ENCODE peak calls at places on chromosomes 12 and 14, in five cellular contexts. Y is nucleus accumbens; Z is HFF-Myc; Q is WTC11; W is activated CD4-positive, alpha-beta T cell treated with anti-CD3 and anti-CD28 coated beads for 36 hours. E is an unnamed sample.

GRCh38 chr14:102250636-102251035 is 54.3 kb downstream of the MOK start:
- DNase-seq in Y (no peak), Z (no peak), Q (no peak), W (no peak), E (no peak)

GRCh38 chr12:34347367-34347766 is 325.1 kb downstream of the ALG10 start:
- DNase-seq in Y (no peak), Z (no peak), Q (no peak), W (peak), E (no peak)

GRCh38 chr12:43893670-43894069 is 57.8 kb downstream of the TMEM117 start:
- DNase-seq in Y (no peak), Z (peak), Q (no peak), W (no peak), E (no peak)

GRCh38 chr12:110124184-110124995 is at the start of gene IFT81:
- DNase-seq in Y (peak), Z (no peak), Q (peak), W (peak), E (peak)

GRCh38 chr12:47799357-47799955 is 20.2 kb downstream of the HDAC7 start:
- DNase-seq in Y (no peak), Z (no peak), Q (no peak), W (no peak), E (peak)

GRCh38 chr12:108079731-108080130 is 49.4 kb upstream of the WSCD2 start:
- DNase-seq in Y (no peak), Z (no peak), Q (no peak), W (no peak), E (no peak)

GRCh38 chr14:71918955-71919354 is 13.3 kb upstream of the RGS6 start:
- DNase-seq in Y (no peak), Z (no peak), Q (peak), W (no peak), E (no peak)

GRCh38 chr12:86929962-86930361 is 673.8 kb upstream of the MGAT4C start:
- DNase-seq in Y (no peak), Z (no peak), Q (no peak), W (no peak), E (no peak)

GRCh38 chr12:84508325-84508861 is 404.2 kb downstream of the SLC6A15 start:
- DNase-seq in Y (no peak), Z (peak), Q (no peak), W (no peak), E (no peak)

GRCh38 chr14:34676516-34677211 is 37.7 kb downstream of the CFL2 start:
- DNase-seq in Y (no peak), Z (no peak), Q (no peak), W (no peak), E (no peak)

GRCh38 chr12:109466821-109467220 is 10.3 kb downstream of the KCTD10 start:
- DNase-seq in Y (no peak), Z (no peak), Q (no peak), W (no peak), E (no peak)

GRCh38 chr14:34750670-34751069 is 36.3 kb upstream of the CFL2 start:
- DNase-seq in Y (no peak), Z (no peak), Q (no peak), W (no peak), E (no peak)

GRCh38 chr12:106213721-106214121 is 34.1 kb downstream of the CKAP4 start:
- DNase-seq in Y (no peak), Z (no peak), Q (no peak), W (no peak), E (no peak)

GRCh38 chr12:47223848-47224213 is 144.1 kb upstream of the AMIGO2 start:
- DNase-seq in Y (no peak), Z (no peak), Q (no peak), W (no peak), E (no peak)

GRCh38 chr14:72736348-72736747 is 157.6 kb downstream of the DPF3 start:
- DNase-seq in Y (no peak), Z (peak), Q (no peak), W (no peak), E (no peak)

GRCh38 chr14:96352708-96353107 is 10.4 kb downstream of the ATG2B start:
- DNase-seq in Y (no peak), Z (no peak), Q (no peak), W (no peak), E (no peak)

GRCh38 chr14:28101992-28102391 is 664.6 kb upstream of the FOXG1 start:
- DNase-seq in Y (no peak), Z (no peak), Q (no peak), W (no peak), E (no peak)

GRCh38 chr12:7079826-7080125 is 12.5 kb downstream of the C1R start:
- DNase-seq in Y (no peak), Z (no peak), Q (no peak), W (no peak), E (no peak)

GRCh38 chr12:122937622-122938091 is 28.6 kb downstream of the ABCB9 start:
- DNase-seq in Y (no peak), Z (no peak), Q (no peak), W (no peak), E (no peak)

GRCh38 chr14:69876848-69877306 is 2.3 kb upstream of the SMOC1 start:
- DNase-seq in Y (no peak), Z (no peak), Q (no peak), W (no peak), E (peak)

GRCh38 chr14:20569066-20569465 is 8.2 kb upstream of the RNASE9 start:
- DNase-seq in Y (no peak), Z (no peak), Q (no peak), W (no peak), E (no peak)

GRCh38 chr14:54348001-54348611 is 48.7 kb upstream of the CDKN3 start:
- DNase-seq in Y (no peak), Z (no peak), Q (no peak), W (no peak), E (no peak)

GRCh38 chr12:111927346-111927745 is 85.3 kb downstream of the MAPKAPK5 start:
- DNase-seq in Y (no peak), Z (no peak), Q (no peak), W (no peak), E (no peak)

GRCh38 chr14:42248131-42248530 is 641.5 kb downstream of the LRFN5 start:
- DNase-seq in Y (no peak), Z (no peak), Q (no peak), W (no peak), E (no peak)

GRCh38 chr12:80598004-80598606 is 109.3 kb upstream of the MYF6 start:
- DNase-seq in Y (no peak), Z (peak), Q (peak), W (no peak), E (no peak)

GRCh38 chr12:4956054-4956453 is 46.3 kb downstream of the KCNA1 start:
- DNase-seq in Y (no peak), Z (no peak), Q (no peak), W (no peak), E (no peak)

GRCh38 chr12:47886471-47887240 is 18.1 kb downstream of the VDR start:
- DNase-seq in Y (no peak), Z (no peak), Q (no peak), W (no peak), E (no peak)

GRCh38 chr12:100877776-100878175 is 83.2 kb downstream of the ANO4 start:
- DNase-seq in Y (no peak), Z (no peak), Q (no peak), W (no peak), E (no peak)

GRCh38 chr14:20986811-20987210 is 3.0 kb upstream of the METTL17 start:
- DNase-seq in Y (no peak), Z (peak), Q (no peak), W (no peak), E (no peak)

GRCh38 chr14:36973806-36974442 is 198.5 kb downstream of the SLC25A21 start:
- DNase-seq in Y (no peak), Z (no peak), Q (no peak), W (no peak), E (no peak)

GRCh38 chr14:91660790-91661189 is 71.1 kb downstream of the CATSPERB start:
- DNase-seq in Y (no peak), Z (no peak), Q (no peak), W (no peak), E (no peak)

GRCh38 chr12:57483466-57483865 is 3.8 kb upstream of the ARHGAP9 start:
- DNase-seq in Y (no peak), Z (no peak), Q (no peak), W (no peak), E (no peak)

GRCh38 chr12:107660861-107661415 is 24.7 kb upstream of the PWP1 start:
- DNase-seq in Y (no peak), Z (no peak), Q (peak), W (no peak), E (no peak)